ENCODE peak calls at places on chromosomes 4 and X, in six cellular contexts. G is cardiac fibroblast; K is T-helper 22 cell; X is activated T-cell treated with anti-CD3 and anti-CD28 coated beads, Interleukin-2, amount 50 U/mL, for 4 hours; A is effector memory CD8-positive, alpha-beta T cell; B is activated gamma-delta T cell treated with Interleukin-2 at 50 U/mL for 16 hours. O is an unnamed sample.

GRCh38 chrX:45347877-45348675 is 147.4 kb upstream of the DIPK2B start:
- DNase-seq in B (no peak), A (no peak), G (no peak), X (no peak), K (no peak), O (no peak)

GRCh38 chrX:135484636-135485289 is 35.7 kb upstream of the INTS6L start:
- DNase-seq in X (no peak), B (no peak), A (peak; percentile 14), G (peak; percentile 79), K (no peak), O (peak; percentile 33)

GRCh38 chr4:51851090-51851936 is 8.4 kb downstream of the DCUN1D4 start:
- DNase-seq in G (no peak), B (no peak), X (no peak), A (no peak), K (no peak), O (no peak)

GRCh38 chrX:17077349-17077748 is 130.9 kb downstream of the REPS2 start:
- DNase-seq in A (no peak), G (no peak), K (no peak), X (no peak), B (no peak), O (no peak)

GRCh38 chr4:134089885-134090284 is 111.7 kb downstream of the PABPC4L start:
- DNase-seq in K (no peak), A (no peak), X (no peak), B (no peak), G (no peak), O (no peak)

GRCh38 chrX:132592880-132593279 is 104.0 kb upstream of the MBNL3 start:
- DNase-seq in A (peak; percentile 1), X (no peak), G (peak; percentile 20), K (no peak), B (no peak), O (peak; percentile 8)

GRCh38 chr4:83010111-83010521 is 507 bp downstream of the LIN54 start:
- DNase-seq in K (no peak), A (no peak), X (no peak), G (peak; percentile 34), B (no peak), O (peak; percentile 31)

GRCh38 chr4:89753601-89754066 is 83.3 kb downstream of the SNCA start:
- DNase-seq in B (no peak), A (no peak), K (no peak), X (no peak), G (peak; percentile 97), O (peak; percentile 22)

GRCh38 chr4:168480991-168481588 is 798 bp upstream of the DDX60L start:
- DNase-seq in G (peak; percentile 67), K (peak; percentile 26), B (peak; percentile 40), A (peak; percentile 51), X (peak; percentile 23), O (peak; percentile 64)

GRCh38 chrX:69503228-69503834 is 795 bp upstream of the NALF2 start:
- DNase-seq in A (no peak), X (no peak), G (peak; percentile 39), B (no peak), K (no peak), O (no peak)

GRCh38 chrX:43450355-43450754 is 205.7 kb upstream of the MAOA start:
- DNase-seq in K (no peak), X (no peak), G (no peak), B (no peak), A (no peak), O (no peak)

GRCh38 chr4:15420642-15421041 is 7.2 kb upstream of the C1QTNF7 start:
- DNase-seq in A (no peak), X (no peak), G (peak; percentile 80), K (no peak), B (no peak), O (peak; percentile 47)

GRCh38 chr4:108560624-108561023 is 59.8 kb upstream of the RPL34 start:
- DNase-seq in K (no peak), B (no peak), G (peak; percentile 61), X (no peak), A (no peak), O (no peak)

GRCh38 chr4:99876946-99877345 is 17.3 kb downstream of the LAMTOR3 start:
- DNase-seq in K (no peak), A (no peak), B (no peak), X (no peak), G (no peak), O (no peak)

GRCh38 chrX:69264134-69264533 is 98.9 kb upstream of the PJA1 start:
- DNase-seq in G (no peak), K (no peak), A (no peak), X (no peak), B (no peak), O (no peak)

GRCh38 chrX:23786268-23786815 is 3.4 kb downstream of the SAT1 start:
- DNase-seq in B (no peak), A (no peak), K (no peak), G (peak; percentile 62), X (no peak), O (no peak)

GRCh38 chrX:68443155-68443868 is 10.0 kb upstream of the OPHN1 start:
- DNase-seq in K (no peak), B (no peak), A (peak; percentile 8), X (no peak), G (no peak), O (peak; percentile 16)

GRCh38 chr4:54560513-54560912 is 97.2 kb upstream of the KIT start:
- DNase-seq in K (no peak), A (no peak), X (no peak), B (no peak), G (no peak), O (no peak)

GRCh38 chr4:24510091-24510490 is 74.3 kb downstream of the DHX15 start:
- DNase-seq in K (no peak), G (no peak), A (no peak), B (no peak), X (no peak), O (no peak)

GRCh38 chr4:182968917-182969650 is 51.9 kb upstream of the DCTD start:
- DNase-seq in G (no peak), B (no peak), A (no peak), X (no peak), K (no peak), O (no peak)

GRCh38 chr4:53598901-53599300 is 7.6 kb upstream of the LNX1 start:
- DNase-seq in A (no peak), X (no peak), B (no peak), G (peak; percentile 31), K (no peak), O (no peak)

GRCh38 chr4:2489841-2490552 is 21.1 kb downstream of the RNF4 start:
- DNase-seq in G (peak; percentile 17), B (no peak), A (no peak), X (no peak), K (no peak), O (no peak)

GRCh38 chr4:84594724-84595123 is 11.8 kb downstream of the CDS1 start:
- DNase-seq in G (no peak), A (no peak), K (no peak), X (no peak), B (no peak), O (no peak)

GRCh38 chr4:139825523-139826014 is 159.9 kb downstream of the MGST2 start:
- DNase-seq in G (no peak), B (no peak), X (no peak), K (no peak), A (no peak), O (no peak)

GRCh38 chrX:41236629-41237028 is 97.3 kb upstream of the DDX3X start:
- DNase-seq in B (no peak), K (no peak), G (no peak), X (no peak), A (no peak), O (no peak)

GRCh38 chr4:74391890-74392478 is 27.0 kb downstream of the EREG start:
- DNase-seq in B (no peak), X (no peak), K (no peak), G (peak; percentile 65), A (no peak), O (no peak)

O was measured in AG08396.